ENCODE peak calls at places on chromosomes 11 and 22, in four cellular contexts. H, B, S and U are unnamed samples.

GRCh38 chr22:27108425-27109114 is 451.2 kb downstream of the MIAT start:
- DNase-seq in S (no peak), H (no peak), B (no peak), U (no peak)

GRCh38 chr11:46427364-46427763 is 35.8 kb upstream of the CHRM4 start:
- DNase-seq in B (no peak), H (no peak), S (no peak), U (no peak)

GRCh38 chr22:46139895-46140350 is 10.4 kb upstream of the PPARA start:
- DNase-seq in B (no peak), H (peak), S (no peak), U (no peak)

GRCh38 chr22:45150139-45150538 is 13.6 kb upstream of the NUP50 start:
- DNase-seq in S (no peak), H (no peak), B (no peak), U (no peak)

GRCh38 chr11:3207530-3208189 is 11.0 kb downstream of the MRGPRG start:
- DNase-seq in B (no peak), H (peak), S (no peak), U (no peak)

GRCh38 chr22:24391836-24392217 is 35.6 kb upstream of the ADORA2A start:
- DNase-seq in H (no peak), B (no peak), S (no peak), U (no peak)

GRCh38 chr11:74809820-74810219 is 61.2 kb downstream of the RNF169 start:
- DNase-seq in B (no peak), H (no peak), S (no peak), U (no peak)

GRCh38 chr11:83815736-83816135 is 529.6 kb upstream of the CCDC90B start:
- DNase-seq in H (no peak), S (no peak), B (no peak), U (no peak)

GRCh38 chr11:131841028-131841427 is 470.6 kb downstream of the NTM start:
- DNase-seq in B (no peak), H (no peak), S (no peak), U (no peak)

GRCh38 chr11:130029137-130029536 is 26.5 kb upstream of the PRDM10 start:
- DNase-seq in B (no peak), H (no peak), S (no peak), U (no peak)

GRCh38 chr22:23751441-23751996 is 607 bp upstream of the ZNF70 start:
- DNase-seq in B (no peak), S (no peak), H (no peak), U (no peak)

GRCh38 chr11:118287006-118287405 is 17.5 kb upstream of the CD3E start:
- DNase-seq in S (no peak), B (no peak), H (no peak), U (no peak)

GRCh38 chr22:42564699-42565098 is 10.9 kb downstream of the SERHL2 start:
- DNase-seq in H (no peak), S (no peak), B (no peak), U (no peak)

GRCh38 chr22:27727673-27728451 is 73.7 kb downstream of the MN1 start:
- DNase-seq in S (no peak), B (no peak), H (no peak), U (no peak)

GRCh38 chr22:46149493-46149997 is 781 bp upstream of the PPARA start:
- DNase-seq in B (no peak), H (peak), S (no peak), U (peak)

DNA sequence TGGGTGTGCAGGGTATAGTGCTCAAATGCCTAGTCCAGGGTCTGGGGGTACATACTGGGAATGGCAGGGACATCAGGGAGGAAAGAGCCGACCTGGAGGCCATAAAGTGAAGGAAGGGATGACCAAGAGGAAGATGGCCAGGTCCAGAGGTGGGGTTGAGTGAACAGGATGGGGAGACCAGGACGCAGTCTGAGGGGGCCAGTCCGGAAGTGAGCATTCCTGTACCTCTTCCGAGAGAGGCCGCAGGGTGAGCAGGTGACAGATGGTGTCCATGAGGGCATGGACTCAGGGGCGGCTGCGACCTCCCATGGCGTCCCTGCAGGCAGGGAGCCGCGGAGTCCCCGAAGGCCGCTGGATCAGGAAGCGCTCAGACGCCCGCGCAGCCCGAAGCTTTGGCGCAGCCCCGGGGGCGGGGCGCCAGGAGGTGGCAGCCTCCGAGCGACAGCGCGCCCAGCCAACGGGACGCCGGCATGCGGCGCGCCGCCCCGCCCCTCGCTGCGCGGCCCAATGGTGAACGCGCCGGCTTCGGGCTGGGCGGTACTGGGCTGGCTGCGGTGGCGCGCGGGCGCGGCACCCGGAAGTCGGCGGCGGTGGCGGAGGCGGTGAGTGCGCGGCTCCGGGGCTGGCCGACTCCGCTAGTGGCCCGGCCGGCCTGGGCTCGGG is at the start of gene TANGO2:
- DNase-seq in H (peak), B (peak), S (no peak), U (peak)
- TF ChIP-seq POLR2A in H (peak), B (no peak), S (no peak), U (peak)

GRCh38 chr11:452916-453527 is 2.9 kb downstream of the PTDSS2 start:
- DNase-seq in B (no peak), H (peak), S (no peak), U (no peak)

GRCh38 chr11:452203-452744 is 2.2 kb downstream of the PTDSS2 start:
- DNase-seq in B (no peak), H (peak), S (no peak), U (no peak)

GRCh38 chr11:449889-450808 is at the start of gene PTDSS2:
- DNase-seq in B (peak), S (peak), H (peak), U (peak)

GRCh38 chr11:451738-452137 is 1.7 kb downstream of the PTDSS2 start:
- DNase-seq in S (no peak), H (no peak), B (no peak), U (no peak)

DNA sequence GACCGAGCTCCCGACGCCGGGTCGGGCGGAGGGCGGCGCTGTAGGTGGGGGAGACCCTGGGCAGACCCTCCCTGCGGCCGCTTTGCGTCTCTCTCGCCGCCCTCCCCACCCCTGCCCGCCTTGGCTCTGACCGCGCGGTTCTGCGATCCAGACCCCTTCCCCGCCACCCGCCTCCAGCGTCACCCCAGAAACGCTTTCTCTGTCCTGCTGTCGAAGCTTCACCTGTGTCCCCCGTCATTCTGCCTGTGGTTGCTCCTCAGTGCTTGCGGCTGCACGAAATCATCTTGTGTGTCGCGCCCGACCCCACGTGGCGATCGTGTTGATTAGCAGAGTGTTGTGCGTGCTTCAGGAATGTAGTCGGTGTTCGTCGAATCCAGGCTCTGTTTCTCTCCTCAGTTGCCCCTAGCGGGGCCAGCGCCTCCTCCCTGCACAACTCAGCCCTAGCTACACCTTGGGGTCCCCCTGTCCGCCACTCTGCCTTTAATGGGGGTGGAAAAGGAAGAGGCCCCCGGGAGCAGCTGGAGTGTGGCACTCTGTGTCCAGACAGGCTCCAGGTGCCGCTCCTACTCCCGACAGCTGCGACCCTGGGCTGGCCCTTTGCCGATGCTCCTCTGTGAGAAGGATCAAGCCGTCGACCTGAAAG is 851 bp downstream of the PTDSS2 start:
- DNase-seq in H (peak), B (peak), S (peak), U (peak)
- TF ChIP-seq POLR2A in H (no peak), B (no peak), S (no peak), U (no peak)

GRCh38 chr11:128448487-128448886 is 138.9 kb downstream of the ETS1 start:
- DNase-seq in B (no peak), S (no peak), H (no peak), U (no peak)
- TF ChIP-seq POLR2A in B (no peak), S (no peak), H (no peak), U (no peak)

GRCh38 chr11:85602551-85603218 is 24.5 kb downstream of the DLG2 start:
- DNase-seq in B (no peak), H (no peak), S (no peak), U (no peak)

GRCh38 chr11:85603220-85603619 is 23.9 kb downstream of the DLG2 start:
- DNase-seq in H (no peak), B (no peak), S (no peak), U (no peak)

GRCh38 chr11:85595285-85595884 is 31.8 kb downstream of the DLG2 start:
- DNase-seq in B (no peak), H (no peak), S (no peak), U (no peak)

GRCh38 chr11:85596886-85597285 is 30.3 kb downstream of the DLG2 start:
- DNase-seq in B (no peak), H (no peak), S (no peak), U (no peak)

GRCh38 chr11:85599083-85599482 is 28.1 kb downstream of the DLG2 start:
- DNase-seq in S (no peak), H (no peak), B (no peak), U (no peak)
- TF ChIP-seq POLR2A in S (no peak), H (no peak), B (no peak), U (no peak)

GRCh38 chr22:20495861-20496681 is 476 bp upstream of the KLHL22 start:
- DNase-seq in B (peak), S (peak), H (peak), U (peak)
- TF ChIP-seq POLR2A in B (no peak), S (no peak), H (no peak), U (peak)

DNA sequence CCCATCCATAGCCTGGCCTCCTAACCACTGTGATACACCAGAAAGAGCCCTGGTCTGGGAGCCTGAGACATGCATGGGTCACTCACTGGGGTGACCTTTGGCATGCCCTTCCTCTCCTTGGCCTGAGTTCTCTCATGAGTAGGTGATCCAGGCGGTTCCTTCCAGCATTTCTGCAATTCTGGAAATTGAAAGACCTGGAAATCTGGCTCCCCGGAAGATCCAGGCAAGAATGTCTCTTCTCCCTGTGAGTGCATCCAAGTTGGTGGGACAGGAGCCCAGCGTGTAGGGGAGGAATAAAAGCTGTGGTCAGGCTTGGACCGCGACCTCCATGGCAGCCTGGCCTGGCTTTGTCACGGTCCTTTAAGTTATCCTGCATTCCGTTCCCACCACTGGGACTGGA is 16.1 kb upstream of the SYT7 start:
- DNase-seq in B (no peak), S (no peak), H (no peak), U (no peak)
- TF ChIP-seq POLR2A in B (no peak), S (no peak), H (no peak), U (no peak)

DNA sequence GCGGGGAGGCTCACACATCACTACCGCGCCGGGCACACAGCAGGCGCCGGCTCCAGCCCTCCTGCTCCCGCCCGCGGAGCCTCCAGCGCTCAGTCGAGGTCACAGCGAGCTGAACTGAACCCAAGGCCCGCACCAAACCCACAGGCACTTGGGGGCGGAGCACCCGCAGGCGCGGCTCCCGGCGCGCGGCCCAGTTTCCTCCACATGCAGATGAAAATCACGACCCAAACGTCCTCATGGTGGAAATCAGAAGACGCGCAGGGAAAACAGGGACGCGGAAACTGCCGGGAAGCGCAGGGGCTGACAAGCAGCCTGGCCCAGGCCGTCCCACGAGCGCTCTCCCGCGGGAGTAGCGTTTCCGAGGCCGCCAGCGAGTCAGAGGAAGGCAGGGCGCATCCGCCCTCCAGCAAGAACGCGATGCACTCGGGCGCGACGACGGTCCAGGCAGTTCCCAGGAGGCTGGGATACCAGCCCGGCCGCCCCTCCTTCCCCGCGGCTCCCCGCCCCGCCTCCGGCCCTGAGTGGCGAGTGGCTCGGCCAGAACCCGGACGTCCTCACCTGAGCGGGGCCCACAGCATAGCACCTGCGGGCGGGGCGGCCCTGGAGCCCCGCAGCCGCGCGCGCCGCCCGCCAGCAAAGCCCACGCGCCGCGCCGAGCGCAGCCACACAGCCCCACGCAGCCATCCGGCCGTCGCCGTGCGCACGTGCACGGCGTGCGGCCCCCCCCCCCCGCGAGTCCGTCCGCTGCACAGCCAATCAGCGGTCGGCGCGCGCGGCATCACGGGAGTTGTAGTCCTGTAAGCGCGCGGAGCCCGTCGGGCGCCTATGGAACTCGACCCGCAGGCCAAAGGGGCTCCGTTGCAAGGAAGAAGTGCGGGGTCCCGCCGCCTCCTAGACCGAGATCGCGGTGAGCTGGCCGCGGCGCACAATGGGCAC is at the start of gene HDHD5:
- DNase-seq in H (peak), S (peak), B (peak), U (peak)
- TF ChIP-seq POLR2A in H (no peak), S (no peak), B (no peak), U (peak)

DNA sequence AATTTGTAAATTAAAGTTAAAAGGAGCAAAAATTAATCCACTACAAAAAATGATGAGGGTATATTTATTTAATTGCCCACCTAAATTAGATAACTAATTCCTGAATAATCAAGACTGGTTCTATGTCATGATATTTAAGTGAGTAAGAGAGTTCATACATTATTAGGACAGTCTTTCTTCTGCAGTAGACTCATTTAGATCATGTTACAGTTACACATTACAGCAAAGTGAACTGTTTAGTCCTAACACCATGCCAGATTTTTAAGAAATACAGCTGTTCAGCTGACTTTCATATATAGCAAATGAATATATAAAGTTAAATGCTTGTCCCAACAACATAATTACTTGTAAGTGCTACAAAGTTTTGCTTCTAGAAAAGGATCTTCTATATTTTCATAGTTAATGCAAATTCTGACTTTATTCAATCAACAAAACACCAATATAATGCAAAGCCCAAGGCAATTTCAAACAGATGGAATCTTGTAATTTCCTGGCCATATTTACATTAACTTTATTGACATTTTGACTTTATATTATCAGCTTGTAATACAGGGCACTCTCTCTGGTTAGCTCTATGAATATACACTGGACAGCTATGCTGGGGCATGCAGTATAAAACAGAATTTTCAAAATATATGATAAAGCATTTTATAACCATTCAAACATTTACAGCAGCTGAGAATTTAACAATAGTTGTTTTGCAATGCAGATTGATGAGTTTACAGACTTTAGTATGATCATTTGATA is 45.7 kb upstream of the TP53AIP1 start:
- DNase-seq in S (no peak), H (no peak), B (no peak), U (no peak)
- TF ChIP-seq POLR2A in S (no peak), H (no peak), B (no peak), U (no peak)